ENCODE peak calls at places on chromosomes 4 and X, in ten cellular contexts. E, Q, S, C, P, W, O, X, D and F are unnamed samples.
A peak's percentile ranks its signal among the peaks of the same experiment; 100 is the strongest.

GRCh38 chr4:51842167-51842553 is 793 bp upstream of the DCUN1D4 start:
- DNase-seq in O (no peak), Q (no peak), P (no peak), E (no peak), X (peak; percentile 87), D (peak; percentile 72), C (no peak), W (no peak), S (peak; percentile 13), F (peak; percentile 20)

GRCh38 chrX:87697409-87697808 is 179.8 kb downstream of the KLHL4 start:
- DNase-seq in C (no peak), S (no peak), X (no peak), W (no peak), P (no peak), D (no peak), O (no peak), Q (no peak), E (no peak), F (no peak)

GRCh38 chr4:139866270-139866962 is 200.8 kb downstream of the MGST2 start:
- DNase-seq in X (no peak), E (no peak), P (no peak), O (no peak), S (no peak), D (no peak), Q (no peak), C (no peak), W (no peak), F (no peak)

GRCh38 chr4:36168127-36168898 is 76.0 kb downstream of the ARAP2 start:
- DNase-seq in X (no peak), C (no peak), S (no peak), W (no peak), E (no peak), P (no peak), O (no peak), D (no peak), Q (no peak), F (no peak)

GRCh38 chrX:151796576-151796975 is 62.0 kb downstream of the CNGA2 start:
- DNase-seq in E (no peak), D (no peak), C (no peak), O (no peak), Q (no peak), P (no peak), W (no peak), S (no peak), X (no peak), F (no peak)

GRCh38 chr4:82493721-82494425 is 63.5 kb downstream of the ENOPH1 start:
- DNase-seq in P (no peak), C (no peak), Q (no peak), W (no peak), D (no peak), E (no peak), S (no peak), O (no peak), X (no peak), F (no peak)

GRCh38 chr4:30956891-30957290 is 236.7 kb downstream of the PCDH7 start:
- DNase-seq in E (no peak), W (no peak), P (no peak), Q (no peak), S (no peak), O (no peak), C (no peak), X (no peak), D (no peak), F (no peak)

GRCh38 chr4:142721187-142721586 is 124.9 kb downstream of the INPP4B start:
- DNase-seq in C (no peak), S (no peak), E (no peak), D (no peak), Q (no peak), O (no peak), X (no peak), P (no peak), W (no peak), F (no peak)

GRCh38 chr4:20356565-20356964 is 104.9 kb downstream of the SLIT2 start:
- DNase-seq in E (no peak), S (no peak), Q (no peak), W (no peak), C (no peak), P (no peak), D (no peak), O (no peak), X (no peak), F (no peak)

GRCh38 chr4:143618811-143619210 is 81.7 kb downstream of the FREM3 start:
- DNase-seq in O (no peak), C (no peak), W (no peak), P (no peak), D (no peak), X (no peak), E (no peak), Q (no peak), S (no peak), F (no peak)

GRCh38 chr4:124641715-124642380 is 70.7 kb downstream of the ANKRD50 start:
- DNase-seq in W (no peak), P (no peak), X (no peak), O (no peak), C (peak; percentile 91), S (no peak), Q (no peak), D (no peak), E (no peak), F (no peak)
- TF ChIP-seq POLR2AphosphoS5 in W (no peak), P (no peak), X (no peak), O (no peak), C (peak; percentile 34), S (no peak), Q (no peak), D (no peak), E (no peak), F (no peak)

GRCh38 chr4:113607998-113608397 is 153.5 kb downstream of the CAMK2D start:
- DNase-seq in D (no peak), E (no peak), P (no peak), W (no peak), S (no peak), Q (no peak), X (no peak), C (no peak), O (no peak), F (no peak)

GRCh38 chr4:113604955-113605354 is 156.6 kb downstream of the CAMK2D start:
- DNase-seq in W (no peak), C (no peak), S (no peak), D (no peak), X (no peak), Q (no peak), O (no peak), P (no peak), E (no peak), F (no peak)

GRCh38 chr4:113603926-113604325 is 157.6 kb downstream of the CAMK2D start:
- DNase-seq in X (no peak), Q (no peak), S (no peak), E (no peak), P (no peak), C (no peak), O (no peak), D (no peak), W (no peak), F (no peak)

GRCh38 chr4:113610542-113610941 is 151.0 kb downstream of the CAMK2D start:
- DNase-seq in Q (no peak), X (no peak), E (no peak), W (no peak), S (no peak), C (no peak), D (no peak), O (no peak), P (no peak), F (no peak)

GRCh38 chr4:113607147-113607720 is 154.3 kb downstream of the CAMK2D start:
- DNase-seq in S (no peak), W (no peak), D (no peak), X (no peak), E (no peak), C (no peak), Q (no peak), O (no peak), P (no peak), F (no peak)
- H3K36me3 ChIP-seq in S (no peaks in the 10 kb centered on the region), W (no peaks in the 10 kb centered on the region), D (peaks cover 5% of the 10 kb centered on the region), X (no peaks in the 10 kb centered on the region), E (no peaks in the 10 kb centered on the region), C (no peaks in the 10 kb centered on the region), Q (no peaks in the 10 kb centered on the region), O (no peaks in the 10 kb centered on the region), P (no peaks in the 10 kb centered on the region), F (no peaks in the 10 kb centered on the region)

DNA sequence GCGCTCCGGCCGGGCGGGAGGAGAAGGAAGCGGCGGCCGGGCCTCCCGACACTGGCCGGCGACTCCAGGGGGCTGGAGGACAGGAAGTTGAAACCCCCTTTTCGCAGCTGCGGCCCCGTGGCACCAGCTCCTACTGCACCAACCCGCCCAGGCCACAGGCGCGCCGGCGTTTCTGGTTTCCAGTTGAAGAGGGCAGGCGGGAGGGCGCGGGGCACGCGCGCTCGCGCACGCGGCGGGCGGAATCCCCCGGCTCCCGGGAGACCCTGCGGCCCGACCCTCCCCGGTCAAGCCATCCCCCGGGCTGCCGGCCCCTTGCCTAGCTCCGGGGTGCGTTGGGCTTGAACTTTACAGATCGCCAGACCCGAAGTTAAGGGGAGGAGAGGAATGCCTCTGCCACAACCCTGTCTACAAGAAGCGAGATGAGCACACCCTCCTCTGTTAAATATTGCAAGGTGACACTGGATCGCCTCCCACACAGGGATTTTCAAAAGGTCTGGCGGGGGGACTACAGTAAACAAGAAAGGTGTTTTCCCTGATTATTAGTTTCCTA is 1.5 kb downstream of the ELOVL6 start:
- DNase-seq in P (no peak), X (no peak), Q (no peak), C (no peak), W (peak; percentile 63), S (peak; percentile 26), O (peak; percentile 72), D (peak; percentile 73), E (peak; percentile 61), F (peak; percentile 64)
- TF ChIP-seq POLR2A in P (no peak), X (no peak), Q (peak; percentile 6), C (no peak), W (peak; percentile 52), S (no peak), O (no peak), D (no peak), E (no peak), F (no peak)

GRCh38 chr4:39446483-39446841 is 12.3 kb downstream of the RPL9 start:
- DNase-seq in W (no peak), P (no peak), O (no peak), S (no peak), D (no peak), Q (no peak), X (no peak), E (no peak), C (no peak), F (no peak)
- TF ChIP-seq POLR2AphosphoS5 in W (no peak), P (no peak), O (no peak), S (no peak), D (no peak), Q (no peak), X (no peak), E (no peak), C (no peak), F (no peak)

GRCh38 chr4:77050962-77051361 is 24.8 kb downstream of the CCNI start:
- DNase-seq in C (no peak), P (no peak), S (no peak), X (no peak), O (no peak), Q (no peak), W (no peak), E (no peak), D (no peak), F (no peak)
- H3K36me3 ChIP-seq in C (peaks cover 56% of the 10 kb centered on the region), P (peaks cover 36% of the 10 kb centered on the region), S (no peaks in the 10 kb centered on the region), X (peaks cover 53% of the 10 kb centered on the region), O (peaks cover 57% of the 10 kb centered on the region), Q (peaks cover 68% of the 10 kb centered on the region), W (no peaks in the 10 kb centered on the region), E (peaks cover 94% of the 10 kb centered on the region), D (peaks cover 95% of the 10 kb centered on the region), F (peaks cover 7% of the 10 kb centered on the region)